ENCODE peak calls at places on chromosomes 6 and 20, in five cellular contexts. One of them, this sample, is unnamed. For H3K36me3, the result is how much of the 10 kb centered on the place peaks cover.

GRCh38 chr6:40536442-40536841 is 50.7 kb downstream of the LRFN2 start:
- DNase-seq in pancreas: no peak
- DNase-seq in neuronal stem cell: no peak
- DNase-seq in body of pancreas: no peak
- DNase-seq in OCI-LY7: no peak
- DNase-seq in this sample: no peak

GRCh38 chr6:118905851-118906250 is 11.9 kb downstream of the ASF1A start:
- DNase-seq in pancreas: no peak
- DNase-seq in neuronal stem cell: no peak
- DNase-seq in body of pancreas: no peak
- DNase-seq in OCI-LY7: no peak
- DNase-seq in this sample: no peak

GRCh38 chr6:15539722-15540270 is 123.0 kb downstream of the DTNBP1 start:
- DNase-seq in pancreas: no peak
- DNase-seq in neuronal stem cell: no peak
- DNase-seq in body of pancreas: no peak
- DNase-seq in OCI-LY7: no peak
- DNase-seq in this sample: no peak

GRCh38 chr6:37826993-37827392 is 7.5 kb downstream of the ZFAND3 start:
- DNase-seq in pancreas: no peak
- DNase-seq in neuronal stem cell: no peak
- DNase-seq in body of pancreas: no peak
- DNase-seq in OCI-LY7: no peak
- DNase-seq in this sample: no peak

GRCh38 chr6:3237761-3238662 is 10.6 kb upstream of the TUBB2B start:
- DNase-seq in pancreas: no peak
- DNase-seq in neuronal stem cell: no peak
- DNase-seq in body of pancreas: no peak
- DNase-seq in OCI-LY7: peak
- DNase-seq in this sample: no peak

GRCh38 chr20:51429144-51429482 is 113.4 kb downstream of the NFATC2 start:
- DNase-seq in pancreas: no peak
- DNase-seq in neuronal stem cell: no peak
- DNase-seq in body of pancreas: no peak
- DNase-seq in OCI-LY7: no peak
- DNase-seq in this sample: no peak

GRCh38 chr6:117352466-117353081 is 73.2 kb downstream of the ROS1 start:
- DNase-seq in pancreas: no peak
- DNase-seq in neuronal stem cell: no peak
- DNase-seq in body of pancreas: no peak
- DNase-seq in OCI-LY7: peak
- DNase-seq in this sample: no peak

GRCh38 chr20:4519530-4519929 is 202.2 kb upstream of the PRND start:
- DNase-seq in pancreas: no peak
- DNase-seq in neuronal stem cell: peak
- DNase-seq in body of pancreas: no peak
- DNase-seq in OCI-LY7: no peak
- DNase-seq in this sample: no peak

GRCh38 chr20:36532822-36533221 is 8.5 kb upstream of the MYL9 start:
- DNase-seq in pancreas: peak
- DNase-seq in neuronal stem cell: no peak
- DNase-seq in body of pancreas: no peak
- DNase-seq in OCI-LY7: no peak
- DNase-seq in this sample: no peak

GRCh38 chr6:109690373-109690739 is 646 bp downstream of the AK9 start:
- DNase-seq in pancreas: peak
- DNase-seq in neuronal stem cell: peak
- DNase-seq in body of pancreas: peak
- DNase-seq in OCI-LY7: peak
- DNase-seq in this sample: peak

GRCh38 chr20:4787825-4788224 is 66.1 kb downstream of the PRND start:
- DNase-seq in pancreas: no peak
- DNase-seq in neuronal stem cell: no peak
- DNase-seq in body of pancreas: no peak
- DNase-seq in OCI-LY7: no peak
- DNase-seq in this sample: no peak

GRCh38 chr6:135181333-135182119 is 418 bp downstream of the MYB start:
- DNase-seq in pancreas: no peak
- DNase-seq in neuronal stem cell: peak
- DNase-seq in body of pancreas: no peak
- DNase-seq in OCI-LY7: peak
- DNase-seq in this sample: no peak

GRCh38 chr20:40521962-40522361 is 167.1 kb downstream of the MAFB start:
- DNase-seq in pancreas: no peak
- DNase-seq in neuronal stem cell: no peak
- DNase-seq in body of pancreas: no peak
- DNase-seq in OCI-LY7: no peak
- DNase-seq in this sample: no peak

GRCh38 chr20:47809561-47809960 is 24.3 kb upstream of the SULF2 start:
- DNase-seq in pancreas: no peak
- DNase-seq in neuronal stem cell: no peak
- DNase-seq in body of pancreas: no peak
- DNase-seq in OCI-LY7: no peak
- DNase-seq in this sample: no peak

GRCh38 chr20:11103866-11104265 is 430.1 kb upstream of the JAG1 start:
- DNase-seq in pancreas: no peak
- DNase-seq in neuronal stem cell: no peak
- DNase-seq in body of pancreas: no peak
- DNase-seq in OCI-LY7: no peak
- DNase-seq in this sample: no peak

GRCh38 chr6:92708270-92708669 is 711.1 kb downstream of the EPHA7 start:
- DNase-seq in pancreas: no peak
- DNase-seq in neuronal stem cell: no peak
- DNase-seq in body of pancreas: no peak
- DNase-seq in OCI-LY7: no peak
- DNase-seq in this sample: no peak

GRCh38 chr6:21500314-21500713 is 93.2 kb upstream of the SOX4 start:
- DNase-seq in pancreas: no peak
- DNase-seq in neuronal stem cell: no peak
- DNase-seq in body of pancreas: no peak
- DNase-seq in OCI-LY7: no peak
- DNase-seq in this sample: no peak

GRCh38 chr20:17625246-17626051 is 55.6 kb downstream of the DSTN start:
- DNase-seq in pancreas: peak
- DNase-seq in neuronal stem cell: no peak
- DNase-seq in body of pancreas: peak
- DNase-seq in OCI-LY7: no peak
- DNase-seq in this sample: no peak

GRCh38 chr20:18046535-18046934 is 11.2 kb downstream of the OVOL2 start:
- DNase-seq in pancreas: no peak
- DNase-seq in neuronal stem cell: no peak
- DNase-seq in body of pancreas: no peak
- DNase-seq in OCI-LY7: no peak
- DNase-seq in this sample: no peak

GRCh38 chr6:90000864-90001731 is 106.8 kb downstream of the GJA10 start:
- DNase-seq in pancreas: no peak
- DNase-seq in neuronal stem cell: no peak
- DNase-seq in body of pancreas: no peak
- DNase-seq in OCI-LY7: no peak
- DNase-seq in this sample: no peak

GRCh38 chr20:31972481-31973386 is 4.8 kb downstream of the XKR7 start:
- DNase-seq in pancreas: no peak
- DNase-seq in neuronal stem cell: no peak
- DNase-seq in body of pancreas: no peak
- DNase-seq in OCI-LY7: no peak
- DNase-seq in this sample: no peak

GRCh38 chr6:151136141-151136755 is 103.5 kb upstream of the AKAP12 start:
- DNase-seq in pancreas: no peak
- DNase-seq in neuronal stem cell: no peak
- DNase-seq in body of pancreas: no peak
- DNase-seq in OCI-LY7: no peak
- DNase-seq in this sample: no peak

GRCh38 chr20:23971320-23971719 is 17.3 kb downstream of the GGTLC1 start:
- DNase-seq in pancreas: no peak
- DNase-seq in neuronal stem cell: no peak
- DNase-seq in body of pancreas: no peak
- DNase-seq in OCI-LY7: no peak
- DNase-seq in this sample: no peak

GRCh38 chr6:84346372-84346771 is 118.9 kb upstream of the CEP162 start:
- DNase-seq in pancreas: no peak
- DNase-seq in neuronal stem cell: no peak
- DNase-seq in body of pancreas: no peak
- DNase-seq in OCI-LY7: no peak
- DNase-seq in this sample: no peak

GRCh38 chr6:41984623-41985022 is 43.0 kb upstream of the CCND3 start:
- DNase-seq in pancreas: no peak
- DNase-seq in neuronal stem cell: no peak
- DNase-seq in body of pancreas: no peak
- DNase-seq in OCI-LY7: no peak
- DNase-seq in this sample: no peak

GRCh38 chr6:143333749-143334520 is 116.6 kb downstream of the ADAT2 start:
- DNase-seq in pancreas: no peak
- DNase-seq in neuronal stem cell: no peak
- DNase-seq in body of pancreas: no peak
- DNase-seq in OCI-LY7: no peak
- DNase-seq in this sample: no peak

GRCh38 chr6:15912505-15912767 is 216.4 kb upstream of the MYLIP start:
- DNase-seq in pancreas: no peak
- DNase-seq in neuronal stem cell: no peak
- DNase-seq in body of pancreas: no peak
- DNase-seq in OCI-LY7: no peak
- DNase-seq in this sample: no peak

GRCh38 chr6:115610646-115611045 is 450.0 kb downstream of the FRK start:
- DNase-seq in pancreas: no peak
- DNase-seq in neuronal stem cell: no peak
- DNase-seq in body of pancreas: no peak
- DNase-seq in OCI-LY7: no peak
- DNase-seq in this sample: no peak

GRCh38 chr6:43699564-43700186 is 12.1 kb upstream of the MRPS18A start:
- DNase-seq in pancreas: no peak
- DNase-seq in neuronal stem cell: no peak
- DNase-seq in body of pancreas: no peak
- DNase-seq in OCI-LY7: no peak
- DNase-seq in this sample: no peak

GRCh38 chr6:139852484-139853140 is 478.2 kb upstream of the CITED2 start:
- DNase-seq in pancreas: no peak
- DNase-seq in neuronal stem cell: no peak
- DNase-seq in body of pancreas: no peak
- DNase-seq in OCI-LY7: no peak
- DNase-seq in this sample: no peak

DNA sequence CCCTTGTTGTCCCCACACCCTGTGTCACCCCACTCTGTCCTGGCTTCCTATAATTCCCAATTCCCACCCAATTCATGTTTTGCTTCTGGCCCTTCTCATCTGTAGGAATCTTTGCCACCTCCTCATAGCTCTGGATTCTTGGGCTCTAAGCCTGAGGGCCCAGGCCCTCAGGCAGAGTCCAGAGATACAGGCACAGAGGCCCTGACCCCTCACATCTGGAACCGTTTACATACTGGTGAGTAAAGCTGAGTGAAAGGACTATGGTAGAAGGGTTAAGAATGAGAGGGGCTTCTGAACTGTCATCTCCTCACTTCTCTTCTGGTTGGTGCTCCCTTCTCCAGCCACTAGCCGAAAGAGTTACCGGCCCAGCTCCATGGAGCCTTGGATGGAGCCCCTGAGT is 13.6 kb downstream of the PRRC2A start:
- DNase-seq in pancreas: no peak
- DNase-seq in neuronal stem cell: no peak
- DNase-seq in body of pancreas: no peak
- DNase-seq in OCI-LY7: no peak
- DNase-seq in this sample: no peak
- H3K36me3 ChIP-seq in pancreas: half or more
- H3K36me3 ChIP-seq in neuronal stem cell: half or more
- H3K36me3 ChIP-seq in body of pancreas: under half
- H3K36me3 ChIP-seq in OCI-LY7: half or more
- H3K36me3 ChIP-seq in this sample: half or more

GRCh38 chr6:35419431-35419830 is 32.7 kb upstream of the FANCE start:
- DNase-seq in pancreas: no peak
- DNase-seq in neuronal stem cell: no peak
- DNase-seq in body of pancreas: no peak
- DNase-seq in OCI-LY7: peak
- DNase-seq in this sample: peak
- H3K4me3 ChIP-seq in pancreas: no peak
- H3K4me3 ChIP-seq in neuronal stem cell: no peak
- H3K4me3 ChIP-seq in body of pancreas: no peak
- H3K4me3 ChIP-seq in OCI-LY7: no peak
- H3K4me3 ChIP-seq in this sample: no peak

GRCh38 chr6:79009819-79010218 is 68.2 kb downstream of the PHIP start:
- DNase-seq in pancreas: no peak
- DNase-seq in neuronal stem cell: no peak
- DNase-seq in body of pancreas: no peak
- DNase-seq in OCI-LY7: no peak
- DNase-seq in this sample: no peak
- H3K36me3 ChIP-seq in pancreas: under half
- H3K36me3 ChIP-seq in neuronal stem cell: under half
- H3K36me3 ChIP-seq in body of pancreas: under half
- H3K36me3 ChIP-seq in OCI-LY7: half or more
- H3K36me3 ChIP-seq in this sample: under half

DNA sequence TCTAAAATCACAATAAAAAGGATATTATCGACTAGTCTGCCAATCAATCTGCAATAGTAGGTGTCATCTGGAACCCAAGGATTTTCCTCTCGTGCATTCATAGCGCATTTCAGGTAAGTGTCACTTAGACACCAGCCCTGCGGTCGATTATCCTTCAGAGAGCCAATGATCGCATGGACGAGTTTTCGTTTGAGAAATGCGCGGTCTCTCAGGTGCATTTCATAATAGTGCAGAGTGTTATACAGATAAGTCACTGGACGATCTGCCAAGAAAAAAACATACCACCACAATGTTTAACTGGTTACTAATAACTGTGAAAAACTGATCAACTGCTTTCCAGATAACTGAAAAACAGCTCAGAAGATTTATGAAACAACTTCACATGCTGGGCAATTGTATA is 21.0 kb downstream of the ARG1 start:
- DNase-seq in pancreas: no peak
- DNase-seq in neuronal stem cell: no peak
- DNase-seq in body of pancreas: no peak
- DNase-seq in OCI-LY7: no peak
- DNase-seq in this sample: no peak
- H3K4me3 ChIP-seq in pancreas: no peak
- H3K4me3 ChIP-seq in neuronal stem cell: no peak
- H3K4me3 ChIP-seq in body of pancreas: no peak
- H3K4me3 ChIP-seq in OCI-LY7: no peak
- H3K4me3 ChIP-seq in this sample: no peak

GRCh38 chr20:49955167-49955566 is 19.0 kb downstream of the RNF114 start:
- DNase-seq in pancreas: no peak
- DNase-seq in neuronal stem cell: no peak
- DNase-seq in body of pancreas: no peak
- DNase-seq in OCI-LY7: no peak
- DNase-seq in this sample: no peak
- H3K36me3 ChIP-seq in pancreas: under half
- H3K36me3 ChIP-seq in neuronal stem cell: under half
- H3K36me3 ChIP-seq in body of pancreas: under half
- H3K36me3 ChIP-seq in OCI-LY7: half or more
- H3K36me3 ChIP-seq in this sample: under half

DNA sequence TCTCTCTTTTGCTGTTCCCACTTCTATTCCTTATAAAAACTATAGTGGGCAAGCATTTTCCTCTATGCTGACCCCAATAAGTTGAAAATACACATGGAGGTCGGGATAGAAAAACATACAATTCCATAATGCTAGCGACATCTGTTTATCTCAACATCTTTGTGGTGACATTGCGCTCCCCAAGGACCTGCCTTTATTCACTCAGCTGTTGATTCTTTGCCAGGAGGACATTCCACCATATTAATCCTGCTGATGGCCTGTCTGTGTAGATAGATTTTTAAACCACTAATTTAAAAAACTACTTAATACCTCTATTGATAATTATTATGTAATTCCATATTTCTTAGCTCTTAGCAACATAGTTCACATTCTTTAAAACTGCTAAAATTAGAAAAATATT is 555.3 kb upstream of the MAP3K7 start:
- DNase-seq in pancreas: no peak
- DNase-seq in neuronal stem cell: no peak
- DNase-seq in body of pancreas: no peak
- DNase-seq in OCI-LY7: no peak
- DNase-seq in this sample: no peak
- H3K4me3 ChIP-seq in pancreas: no peak
- H3K4me3 ChIP-seq in neuronal stem cell: no peak
- H3K4me3 ChIP-seq in body of pancreas: no peak
- H3K4me3 ChIP-seq in OCI-LY7: no peak
- H3K4me3 ChIP-seq in this sample: no peak